ENCODE peak calls at places on chromosomes 5 and 9, in nine cellular contexts. D, L, T, R, C, M, K, W and Y are unnamed samples.

GRCh38 chr5:154977409-154977808 is 36.1 kb upstream of the KIF4B start:
- DNase-seq in D (peak), L (no peak), T (no peak), R (peak), C (no peak), M (no peak), K (no peak), W (no peak), Y (no peak)

GRCh38 chr5:103475629-103476240 is 86.9 kb downstream of the NUDT12 start:
- DNase-seq in D (peak), L (no peak), T (no peak), R (peak), C (peak), M (no peak), K (no peak), W (no peak), Y (no peak)

GRCh38 chr5:59709346-59709821 is 184.1 kb downstream of the PDE4D start:
- DNase-seq in D (no peak), L (no peak), T (no peak), R (no peak), C (no peak), M (no peak), K (no peak), W (no peak), Y (no peak)

GRCh38 chr9:19161257-19162025 is 34.1 kb upstream of the PLIN2 start:
- DNase-seq in D (peak), L (peak), T (no peak), R (peak), C (peak), M (no peak), K (peak), W (peak), Y (peak)

GRCh38 chr5:148776780-148777179 is 49.6 kb upstream of the ADRB2 start:
- DNase-seq in D (peak), L (no peak), T (no peak), R (no peak), C (peak), M (no peak), K (no peak), W (no peak), Y (no peak)

GRCh38 chr5:68041293-68041692 is 174.3 kb upstream of the PIK3R1 start:
- DNase-seq in D (peak), L (no peak), T (no peak), R (no peak), C (no peak), M (no peak), K (no peak), W (no peak), Y (no peak)

GRCh38 chr9:37029776-37030590 is 4.1 kb downstream of the PAX5 start:
- DNase-seq in D (no peak), L (no peak), T (no peak), R (no peak), C (no peak), M (no peak), K (no peak), W (no peak), Y (peak)

GRCh38 chr5:132787076-132787475 is 10.0 kb upstream of the SEPTIN8 start:
- DNase-seq in D (no peak), L (no peak), T (no peak), R (no peak), C (no peak), M (no peak), K (no peak), W (no peak), Y (no peak)

GRCh38 chr5:149358294-149358651 is 427 bp downstream of the PCYOX1L start:
- DNase-seq in D (peak), L (no peak), T (no peak), R (no peak), C (no peak), M (peak), K (peak), W (peak), Y (peak)

GRCh38 chr5:14724633-14725032 is 60.1 kb downstream of the OTULIN start:
- DNase-seq in D (peak), L (no peak), T (no peak), R (no peak), C (no peak), M (no peak), K (no peak), W (no peak), Y (no peak)

GRCh38 chr9:120161801-120162200 is 418.2 kb downstream of the CDK5RAP2 start:
- DNase-seq in D (no peak), L (no peak), T (no peak), R (no peak), C (no peak), M (no peak), K (no peak), W (no peak), Y (no peak)

GRCh38 chr5:140855772-140856674 is at the start of gene PCDHA10:
- DNase-seq in D (peak), L (no peak), T (no peak), R (peak), C (no peak), M (no peak), K (peak), W (no peak), Y (no peak)

GRCh38 chr5:150120617-150121447 is 34.5 kb upstream of the CSF1R start:
- DNase-seq in D (no peak), L (no peak), T (no peak), R (no peak), C (no peak), M (no peak), K (no peak), W (peak), Y (no peak)

GRCh38 chr9:135146766-135147472 is 59.5 kb downstream of the OLFM1 start:
- DNase-seq in D (no peak), L (no peak), T (no peak), R (no peak), C (no peak), M (no peak), K (no peak), W (no peak), Y (no peak)

GRCh38 chr5:56310711-56311204 is 77.6 kb upstream of the ANKRD55 start:
- DNase-seq in D (no peak), L (no peak), T (no peak), R (no peak), C (no peak), M (no peak), K (no peak), W (peak), Y (no peak)

GRCh38 chr9:13269589-13270452 is 9.7 kb downstream of the MPDZ start:
- DNase-seq in D (no peak), L (no peak), T (no peak), R (no peak), C (no peak), M (no peak), K (no peak), W (no peak), Y (no peak)

GRCh38 chr9:16651445-16651964 is 219.0 kb downstream of the BNC2 start:
- DNase-seq in D (no peak), L (no peak), T (no peak), R (no peak), C (no peak), M (no peak), K (no peak), W (no peak), Y (no peak)

GRCh38 chr5:86442036-86442435 is 175.7 kb upstream of the COX7C start:
- DNase-seq in D (no peak), L (no peak), T (no peak), R (no peak), C (no peak), M (no peak), K (no peak), W (no peak), Y (no peak)

GRCh38 chr5:39202594-39203290 is 16.6 kb downstream of the FYB1 start:
- DNase-seq in D (peak), L (no peak), T (no peak), R (no peak), C (no peak), M (no peak), K (no peak), W (no peak), Y (peak)

GRCh38 chr9:137502008-137502913 is 43.1 kb upstream of the NSMF start:
- DNase-seq in D (no peak), L (no peak), T (no peak), R (no peak), C (peak), M (no peak), K (no peak), W (no peak), Y (no peak)

GRCh38 chr5:139919308-139919707 is 123.7 kb downstream of the PSD2 start:
- DNase-seq in D (no peak), L (no peak), T (no peak), R (no peak), C (no peak), M (no peak), K (no peak), W (no peak), Y (no peak)

GRCh38 chr5:151810449-151810848 is 38.7 kb downstream of the G3BP1 start:
- DNase-seq in D (no peak), L (no peak), T (no peak), R (no peak), C (no peak), M (no peak), K (no peak), W (no peak), Y (no peak)

GRCh38 chr5:71932649-71933338 is 174.5 kb upstream of the MAP1B start:
- DNase-seq in D (no peak), L (no peak), T (no peak), R (peak), C (peak), M (peak), K (peak), W (peak), Y (no peak)

GRCh38 chr9:38229123-38229829 is 160.2 kb upstream of the SHB start:
- DNase-seq in D (no peak), L (no peak), T (no peak), R (no peak), C (no peak), M (no peak), K (no peak), W (no peak), Y (no peak)

GRCh38 chr9:38226491-38226951 is 157.5 kb upstream of the SHB start:
- DNase-seq in D (peak), L (no peak), T (no peak), R (peak), C (no peak), M (no peak), K (no peak), W (no peak), Y (no peak)

GRCh38 chr9:38227061-38227540 is 158.1 kb upstream of the SHB start:
- DNase-seq in D (peak), L (no peak), T (no peak), R (peak), C (peak), M (peak), K (peak), W (peak), Y (no peak)

GRCh38 chr9:38228331-38229122 is 159.5 kb upstream of the SHB start:
- DNase-seq in D (no peak), L (no peak), T (no peak), R (no peak), C (no peak), M (no peak), K (no peak), W (no peak), Y (peak)

GRCh38 chr9:38227656-38228055 is 158.6 kb upstream of the SHB start:
- DNase-seq in D (peak), L (no peak), T (no peak), R (no peak), C (no peak), M (no peak), K (no peak), W (no peak), Y (no peak)
- TF ChIP-seq CTCF in D (no peak), L (no peak), T (no peak), R (no peak), C (no peak), M (no peak), K (no peak), W (no peak), Y (no peak)

GRCh38 chr9:129751841-129752801 is 721 bp downstream of the PTGES start:
- DNase-seq in D (no peak), L (no peak), T (no peak), R (no peak), C (no peak), M (peak), K (peak), W (no peak), Y (peak)
- H3K4me3 ChIP-seq in D (no peak), L (peak), T (peak), R (peak), C (peak), M (no peak), K (no peak), W (peak), Y (peak)

GRCh38 chr9:88388203-88388885 is at the start of gene SPIN1:
- DNase-seq in D (peak), L (peak), T (no peak), R (peak), C (peak), M (peak), K (peak), W (peak), Y (no peak)
- TF ChIP-seq POLR2A in D (no peak), L (peak), T (peak), R (peak), C (peak), M (peak), K (peak), W (peak), Y (no peak)

GRCh38 chr5:33594006-33594405 is 153.2 kb downstream of the TARS1 start:
- DNase-seq in D (peak), L (no peak), T (no peak), R (no peak), C (no peak), M (no peak), K (no peak), W (no peak), Y (no peak)

GRCh38 chr5:33592245-33592644 is 151.5 kb downstream of the TARS1 start:
- DNase-seq in D (no peak), L (no peak), T (no peak), R (no peak), C (no peak), M (no peak), K (no peak), W (no peak), Y (no peak)

DNA sequence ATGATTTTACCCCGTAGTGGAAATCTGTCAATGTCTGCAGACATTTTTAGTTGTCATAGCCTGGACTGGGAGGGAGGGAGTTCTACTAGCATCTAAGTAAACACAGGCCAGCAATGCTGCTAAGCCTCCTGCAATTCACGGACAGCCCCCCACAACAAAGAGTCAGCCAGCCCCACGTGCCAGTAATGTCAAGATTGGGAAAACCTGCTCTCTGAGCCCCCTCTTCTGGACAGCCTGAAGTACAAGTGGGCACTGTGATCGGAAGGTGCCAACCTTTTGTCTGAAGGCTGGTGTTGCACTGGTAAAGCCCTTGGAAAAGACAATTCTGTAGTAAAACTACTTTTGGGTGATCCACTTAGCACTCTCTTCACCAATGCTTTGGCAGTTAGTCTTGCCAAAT is 154.5 kb downstream of the TARS1 start:
- DNase-seq in D (no peak), L (no peak), T (no peak), R (no peak), C (no peak), M (no peak), K (no peak), W (no peak), Y (no peak)
- TF ChIP-seq CTCF in D (no peak), L (no peak), T (no peak), R (peak), C (no peak), M (no peak), K (no peak), W (no peak), Y (no peak)

GRCh38 chr9:84271004-84271886 is 69.3 kb downstream of the SLC28A3 start:
- DNase-seq in D (no peak), L (peak), T (no peak), R (no peak), C (no peak), M (no peak), K (peak), W (peak), Y (peak)
- H3K4me3 ChIP-seq in D (no peak), L (no peak), T (peak), R (no peak), C (no peak), M (no peak), K (no peak), W (peak), Y (no peak)

GRCh38 chr5:117454716-117455212 is 880.1 kb upstream of the SEMA6A start:
- DNase-seq in D (peak), L (no peak), T (no peak), R (peak), C (peak), M (peak), K (peak), W (peak), Y (peak)
- TF ChIP-seq POLR2A in D (no peak), L (no peak), T (no peak), R (no peak), C (no peak), M (no peak), K (peak), W (no peak), Y (no peak)

DNA sequence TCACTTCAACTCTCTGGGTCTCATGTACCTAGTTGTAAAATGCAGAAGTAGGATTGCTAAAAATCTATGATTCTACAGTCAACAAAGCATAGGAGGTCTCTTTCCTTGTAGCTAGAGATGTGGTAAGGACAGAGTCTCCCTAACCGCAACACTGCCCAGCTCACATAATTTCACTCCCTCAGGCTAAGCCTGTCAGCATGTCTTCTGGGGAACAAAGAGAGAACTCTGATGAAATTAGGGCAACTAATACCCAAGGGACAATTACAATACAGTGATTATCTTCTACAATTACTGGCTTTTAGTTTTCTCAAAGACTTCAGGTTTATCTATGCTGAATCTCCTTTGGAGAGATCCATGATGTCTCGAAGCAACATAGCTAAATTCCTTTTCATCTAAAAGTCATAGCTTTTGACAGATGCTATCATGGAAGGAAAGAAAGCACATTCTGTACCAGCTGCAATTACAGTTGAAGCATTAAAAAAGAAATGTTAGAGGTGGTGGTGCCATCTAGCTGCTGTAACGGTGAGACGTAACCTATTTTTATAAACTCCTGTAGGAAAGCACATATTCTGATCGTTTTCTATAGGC is 141.1 kb upstream of the TARS1 start:
- DNase-seq in D (peak), L (no peak), T (no peak), R (no peak), C (peak), M (no peak), K (peak), W (no peak), Y (no peak)
- TF ChIP-seq CTCF in D (peak), L (peak), T (peak), R (peak), C (peak), M (peak), K (no peak), W (peak), Y (no peak)

GRCh38 chr5:175286981-175287380 is 157.0 kb downstream of the DRD1 start:
- DNase-seq in D (no peak), L (no peak), T (no peak), R (no peak), C (no peak), M (no peak), K (no peak), W (no peak), Y (no peak)

GRCh38 chr5:175284806-175285205 is 159.2 kb downstream of the DRD1 start:
- DNase-seq in D (no peak), L (no peak), T (no peak), R (no peak), C (no peak), M (no peak), K (no peak), W (no peak), Y (no peak)

GRCh38 chr5:175290379-175290778 is 153.6 kb downstream of the DRD1 start:
- DNase-seq in D (no peak), L (no peak), T (no peak), R (no peak), C (no peak), M (no peak), K (no peak), W (no peak), Y (no peak)

GRCh38 chr5:175285263-175285662 is 158.7 kb downstream of the DRD1 start:
- DNase-seq in D (no peak), L (no peak), T (no peak), R (no peak), C (no peak), M (no peak), K (no peak), W (no peak), Y (no peak)

DNA sequence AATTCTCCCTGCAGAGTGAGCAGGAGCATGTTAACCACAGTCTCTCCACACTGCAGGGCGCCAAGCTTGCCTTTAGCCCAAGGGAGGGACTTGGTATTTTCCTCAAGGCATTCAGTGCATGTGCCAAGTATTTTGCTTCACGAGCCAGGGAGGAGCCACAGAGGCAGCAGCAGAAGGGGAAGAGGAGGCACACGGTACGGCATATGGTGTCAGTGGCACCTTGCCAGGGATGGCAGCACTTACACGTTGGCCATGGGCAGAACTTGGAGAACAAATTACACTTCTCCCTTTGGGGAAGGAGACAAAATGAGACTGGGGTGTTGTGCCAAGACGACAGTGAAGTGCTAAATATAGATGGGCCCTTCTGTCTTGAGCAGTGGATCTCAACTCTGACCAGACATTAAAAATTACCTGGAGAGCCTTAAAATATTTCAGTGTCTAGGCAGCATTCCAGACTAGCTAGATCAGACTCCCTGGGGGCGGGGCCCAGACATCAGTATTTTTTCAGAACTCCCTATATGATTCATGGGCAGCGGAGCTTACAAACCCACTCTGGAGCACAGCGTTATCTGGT is 155.8 kb downstream of the DRD1 start:
- DNase-seq in D (no peak), L (no peak), T (no peak), R (no peak), C (peak), M (no peak), K (no peak), W (no peak), Y (no peak)
- H3K4me3 ChIP-seq in D (no peak), L (no peak), T (no peak), R (no peak), C (no peak), M (no peak), K (no peak), W (no peak), Y (no peak)

GRCh38 chr9:110048473-110048975 is 159.4 kb downstream of the C9orf152 start:
- DNase-seq in D (peak), L (peak), T (peak), R (no peak), C (peak), M (peak), K (peak), W (peak), Y (peak)

GRCh38 chr9:110048976-110049698 is 158.8 kb downstream of the C9orf152 start:
- DNase-seq in D (peak), L (no peak), T (no peak), R (no peak), C (peak), M (no peak), K (peak), W (no peak), Y (no peak)

GRCh38 chr9:110047955-110048472 is 159.9 kb downstream of the C9orf152 start:
- DNase-seq in D (no peak), L (no peak), T (no peak), R (no peak), C (no peak), M (no peak), K (peak), W (no peak), Y (no peak)

GRCh38 chr9:110049699-110050450 is 158.1 kb downstream of the C9orf152 start:
- DNase-seq in D (peak), L (no peak), T (no peak), R (no peak), C (no peak), M (no peak), K (peak), W (peak), Y (no peak)

DNA sequence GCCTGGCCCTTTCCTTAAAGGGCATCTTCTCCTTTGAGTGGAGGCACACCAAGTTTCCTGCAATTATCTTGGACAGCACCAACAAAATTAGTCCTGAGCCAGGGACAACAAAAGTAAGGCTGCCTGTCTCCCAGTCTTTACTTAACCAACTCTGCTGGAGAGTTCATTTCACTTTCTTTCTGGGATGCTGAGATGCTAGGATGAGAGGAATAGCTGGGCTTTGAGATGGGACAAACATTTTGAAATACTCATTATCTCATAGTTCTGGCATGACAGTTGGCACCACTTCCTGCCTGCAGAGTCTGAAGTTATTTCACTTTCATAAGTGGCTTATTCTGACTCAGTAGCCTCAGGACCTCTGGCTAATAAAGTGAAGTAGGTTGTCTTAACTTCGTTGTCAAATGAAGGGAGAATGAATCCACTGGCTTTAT is 157.0 kb downstream of the C9orf152 start:
- DNase-seq in D (peak), L (no peak), T (no peak), R (no peak), C (peak), M (no peak), K (peak), W (peak), Y (peak)
- TF ChIP-seq POLR2A in D (no peak), L (no peak), T (no peak), R (no peak), C (no peak), M (no peak), K (no peak), W (peak), Y (no peak)